ENCODE peak calls at places on chromosomes 12 and 14, in five cellular contexts. V, A, Z, T and O are unnamed samples. For H4K20me1 and H3K27me3, the result is how much of the 10 kb centered on the place peaks cover.

GRCh38 chr14:73457050-73457934 is 1.1 kb downstream of the NUMB start:
- DNase-seq in V (peak), T (peak), A (peak), Z (peak), O (peak)

GRCh38 chr12:130775953-130776856 is 60.1 kb upstream of the RIMBP2 start:
- DNase-seq in V (peak), A (peak), Z (peak), T (peak), O (peak)

GRCh38 chr12:56078931-56079728 is 835 bp upstream of the ERBB3 start:
- DNase-seq in T (peak), A (peak), V (peak), Z (peak), O (peak)

GRCh38 chr14:66398437-66398836 is 87.7 kb upstream of the CCDC196 start:
- DNase-seq in Z (no peak), A (no peak), T (no peak), V (no peak), O (no peak)

GRCh38 chr14:71486274-71486673 is 446.0 kb upstream of the RGS6 start:
- DNase-seq in A (peak), V (no peak), T (no peak), Z (no peak), O (no peak)

GRCh38 chr14:61280526-61281185 is 482 bp downstream of the TMEM30B start:
- DNase-seq in A (peak), Z (peak), T (no peak), V (peak), O (peak)

GRCh38 chr14:42140831-42141279 is 534.2 kb downstream of the LRFN5 start:
- DNase-seq in V (peak), T (no peak), Z (peak), A (peak), O (no peak)

GRCh38 chr12:32115404-32116104 is 8.9 kb downstream of the BICD1 start:
- DNase-seq in T (peak), A (peak), V (peak), Z (peak), O (peak)

GRCh38 chr12:45994736-45995135 is 4.4 kb upstream of the SCAF11 start:
- DNase-seq in V (no peak), Z (no peak), T (peak), A (no peak), O (no peak)

DNA sequence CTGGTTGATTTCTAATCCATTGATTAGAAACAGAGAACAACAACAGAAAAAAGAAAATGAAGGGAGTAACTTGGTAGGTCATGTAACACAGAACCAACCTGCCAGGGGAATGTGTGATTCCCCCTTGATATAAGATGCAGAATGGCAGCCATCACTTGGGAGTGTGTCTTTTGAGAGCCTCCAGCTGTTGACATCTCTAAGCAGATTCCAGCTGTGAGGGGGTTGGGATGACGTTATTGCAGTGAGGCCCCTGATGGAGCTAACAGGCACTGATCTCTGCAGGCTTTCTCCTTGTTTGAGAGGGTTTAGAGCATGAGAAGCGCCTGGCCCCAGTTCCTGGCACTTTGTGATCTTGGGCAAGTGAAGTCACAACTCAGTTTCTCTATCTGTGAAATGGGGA is 124.9 kb downstream of the PELI2 start:
- DNase-seq in T (peak), Z (no peak), V (no peak), A (no peak), O (no peak)
- H4K20me1 ChIP-seq in T (under half), Z (under half), V (under half), A (under half), O (under half)

GRCh38 chr12:102965281-102966155 is 8.0 kb downstream of the ASCL1 start:
- DNase-seq in V (no peak), A (no peak), T (no peak), Z (no peak), O (no peak)
- H3K27me3 ChIP-seq in V (under half), A (under half), T (under half), Z (under half), O (under half)

DNA sequence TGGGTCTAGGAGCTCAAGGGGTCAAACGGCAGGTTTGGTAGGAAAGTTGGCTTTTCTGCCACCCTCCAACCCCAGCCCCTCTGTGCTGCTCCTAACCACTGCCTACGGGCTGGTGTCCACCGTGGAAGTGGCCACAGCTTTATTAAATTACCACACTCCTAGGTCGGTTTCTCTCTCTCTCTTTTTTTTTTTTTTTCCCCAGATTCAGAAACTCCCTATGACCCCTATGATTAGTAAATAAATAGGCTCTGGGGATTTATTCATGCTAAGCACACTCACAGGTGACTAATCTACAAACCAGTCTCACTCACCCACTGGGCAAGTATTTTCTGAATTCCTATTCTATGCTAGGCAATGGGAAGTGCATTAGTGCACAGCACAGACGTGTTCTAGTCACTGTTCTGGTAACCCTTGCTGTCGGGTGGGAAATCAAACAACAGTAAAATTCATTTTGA is 8.7 kb upstream of the DDX47 start:
- DNase-seq in A (peak), Z (peak), T (no peak), V (peak), O (peak)
- H3K9ac ChIP-seq in A (no peak), Z (peak), T (no peak), V (peak), O (peak)

GRCh38 chr14:104697317-104697703 is 7.9 kb downstream of the INF2 start:
- DNase-seq in V (no peak), A (no peak), Z (no peak), T (no peak), O (no peak)

GRCh38 chr14:104694991-104695659 is 5.7 kb downstream of the INF2 start:
- DNase-seq in V (peak), T (no peak), A (peak), Z (no peak), O (no peak)

GRCh38 chr14:104695660-104696000 is 6.2 kb downstream of the INF2 start:
- DNase-seq in V (no peak), T (no peak), A (no peak), Z (no peak), O (no peak)

GRCh38 chr14:104697892-104698583 is 8.6 kb downstream of the INF2 start:
- DNase-seq in V (no peak), A (peak), T (no peak), Z (no peak), O (no peak)

DNA sequence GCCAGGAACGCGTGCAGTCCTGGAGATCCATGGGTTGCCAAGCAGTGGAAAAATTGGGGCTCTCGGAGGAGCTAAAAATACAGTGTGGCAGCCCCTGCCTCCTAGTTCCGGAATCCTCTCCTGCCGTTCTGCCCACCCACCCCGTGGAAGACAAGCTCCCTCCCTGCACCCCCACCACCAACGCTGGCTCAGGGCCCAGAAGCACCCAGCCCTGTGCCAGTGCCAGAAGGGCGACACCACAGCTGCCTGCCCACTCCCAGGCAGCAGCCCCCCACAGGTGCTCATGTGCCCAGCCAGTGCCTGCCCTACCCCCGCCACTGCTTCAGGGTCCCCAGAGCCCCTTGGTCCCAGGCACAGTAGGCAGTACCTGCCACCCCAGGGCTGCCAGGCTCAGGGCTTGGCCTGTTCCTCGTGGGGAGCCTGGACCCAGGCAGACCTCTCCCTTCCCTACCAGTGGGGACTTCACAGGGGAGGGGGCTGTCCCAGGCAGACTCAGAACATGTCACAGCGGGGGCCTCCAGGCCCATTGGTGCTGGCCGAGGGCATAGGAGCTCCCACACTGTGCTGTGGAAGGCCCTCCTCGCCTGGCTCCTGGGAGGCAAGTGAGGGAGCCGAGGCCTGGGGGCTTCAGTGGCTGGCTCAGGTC is 7.4 kb downstream of the INF2 start:
- DNase-seq in V (no peak), T (no peak), Z (no peak), A (no peak), O (no peak)
- H4K20me1 ChIP-seq in V (under half), T (under half), Z (half or more), A (under half), O (under half)

GRCh38 chr12:269216-269615 is 6.6 kb upstream of the SLC6A13 start:
- DNase-seq in V (no peak), A (no peak), Z (peak), T (no peak), O (no peak)
- H3K27me3 ChIP-seq in V (under half), A (under half), Z (under half), T (under half), O (under half)

GRCh38 chr14:100710391-100711116 is 16.1 kb upstream of the DLK1 start:
- DNase-seq in T (no peak), V (no peak), A (no peak), Z (no peak), O (no peak)

GRCh38 chr14:100709956-100710284 is 16.8 kb upstream of the DLK1 start:
- DNase-seq in A (no peak), T (no peak), V (no peak), Z (no peak), O (no peak)

GRCh38 chr14:100706860-100707259 is 19.8 kb upstream of the DLK1 start:
- DNase-seq in T (no peak), A (no peak), V (no peak), Z (no peak), O (no peak)

GRCh38 chr14:100709252-100709955 is 17.3 kb upstream of the DLK1 start:
- DNase-seq in V (no peak), A (peak), T (no peak), Z (peak), O (peak)

DNA sequence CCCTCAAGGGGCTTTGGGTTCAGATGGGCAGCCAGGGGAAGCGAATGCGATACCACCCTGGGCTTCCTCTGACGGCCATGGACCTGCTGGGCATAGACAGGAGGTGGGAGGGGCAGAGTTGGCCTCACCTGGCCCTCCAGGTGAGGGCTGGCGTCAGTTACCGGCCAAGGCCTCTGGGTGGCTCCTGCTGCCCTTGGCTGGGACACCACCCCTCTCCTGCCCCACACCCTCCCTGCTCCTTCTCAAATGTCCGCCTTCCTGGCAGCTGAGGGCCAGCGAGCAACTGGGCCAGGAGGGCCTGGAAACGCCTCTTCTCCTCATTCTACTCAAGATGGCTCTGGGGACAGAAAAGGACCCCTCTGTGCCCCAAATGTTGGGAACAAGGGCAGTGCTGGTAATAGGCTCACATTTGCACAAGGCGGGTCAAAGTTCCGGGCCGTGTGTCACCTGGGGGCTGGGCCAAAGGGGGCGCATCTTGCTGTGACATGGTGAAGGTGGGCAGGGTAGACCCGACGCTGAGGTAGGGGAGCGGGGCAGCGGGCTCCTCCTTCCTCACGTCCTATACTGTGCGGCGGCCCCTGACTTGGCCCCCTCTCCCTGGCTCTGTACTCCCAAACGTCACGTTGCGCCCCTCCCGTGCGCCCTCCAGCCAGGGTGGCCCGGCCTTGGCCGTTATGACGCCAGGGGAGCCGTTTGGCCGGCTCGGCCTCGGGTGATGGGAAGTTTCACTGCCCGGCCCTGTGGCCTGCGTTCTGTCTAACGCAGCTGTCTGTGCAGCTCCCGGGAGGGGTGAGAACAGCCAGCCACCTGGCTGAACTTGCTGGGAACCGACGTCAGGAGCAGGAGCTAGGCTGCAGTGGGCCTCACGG is 18.1 kb upstream of the DLK1 start:
- DNase-seq in T (no peak), V (no peak), A (no peak), Z (peak), O (no peak)
- H3K9ac ChIP-seq in T (no peak), V (no peak), A (no peak), Z (no peak), O (no peak)

GRCh38 chr12:120775862-120776552 is 50.4 kb downstream of the ACADS start:
- DNase-seq in V (no peak), A (no peak), Z (no peak), T (no peak), O (no peak)
- H4K20me1 ChIP-seq in V (under half), A (under half), Z (under half), T (under half), O (under half)

GRCh38 chr12:26123482-26123980 is 1.3 kb downstream of the BHLHE41 start:
- DNase-seq in T (no peak), A (peak), Z (peak), V (no peak), O (peak)
- H3K27me3 ChIP-seq in T (under half), A (under half), Z (under half), V (under half), O (under half)

GRCh38 chr12:89040146-89040964 is 311.9 kb downstream of the DUSP6 start:
- DNase-seq in Z (peak), A (peak), V (peak), T (no peak), O (no peak)

GRCh38 chr12:89033062-89033461 is 319.2 kb downstream of the DUSP6 start:
- DNase-seq in A (no peak), T (no peak), V (no peak), Z (no peak), O (no peak)

GRCh38 chr12:89038831-89039509 is 313.3 kb downstream of the DUSP6 start:
- DNase-seq in T (no peak), V (no peak), Z (no peak), A (no peak), O (no peak)
- H3K9ac ChIP-seq in T (no peak), V (no peak), Z (no peak), A (no peak), O (no peak)

GRCh38 chr12:48832321-48833060 is 14.2 kb downstream of the CACNB3 start:
- DNase-seq in T (no peak), V (no peak), A (no peak), Z (no peak), O (no peak)

GRCh38 chr12:48827513-48828096 is 9.3 kb downstream of the CACNB3 start:
- DNase-seq in Z (no peak), T (no peak), V (no peak), A (no peak), O (no peak)

GRCh38 chr12:48828841-48829575 is 10.7 kb downstream of the CACNB3 start:
- DNase-seq in A (no peak), T (no peak), Z (no peak), V (no peak), O (no peak)

GRCh38 chr12:48828293-48828692 is 10.0 kb downstream of the CACNB3 start:
- DNase-seq in A (no peak), T (no peak), V (no peak), Z (no peak), O (no peak)

GRCh38 chr12:48831257-48831656 is 13.0 kb downstream of the CACNB3 start:
- DNase-seq in V (no peak), T (no peak), Z (no peak), A (no peak), O (no peak)
- H4K20me1 ChIP-seq in V (under half), T (under half), Z (under half), A (under half), O (under half)